ENCODE peak calls at places on chromosomes 13 and 19, in four cellular contexts. A, T, R and K are unnamed samples. For H3K4me1, the result is how much of the 10 kb centered on the place peaks cover.

GRCh38 chr13:113327766-113328391 is 30.8 kb downstream of the LAMP1 start:
- DNase-seq in R (no peak), A (no peak), T (no peak), K (no peak)

GRCh38 chr19:19381007-19381926 is 24.2 kb upstream of the GATAD2A start:
- DNase-seq in T (peak), A (no peak), R (no peak), K (no peak)

GRCh38 chr13:19852766-19853165 is 10.7 kb downstream of the ZMYM5 start:
- DNase-seq in A (no peak), T (no peak), R (no peak), K (no peak)

GRCh38 chr19:6272411-6272791 is 7.4 kb downstream of the MLLT1 start:
- DNase-seq in R (no peak), A (no peak), T (no peak), K (no peak)

GRCh38 chr19:58546131-58546530 is 2.3 kb downstream of the TRIM28 start:
- DNase-seq in A (no peak), R (no peak), T (no peak), K (no peak)

GRCh38 chr19:18070181-18070580 is 16.6 kb downstream of the IL12RB1 start:
- DNase-seq in A (no peak), R (no peak), T (no peak), K (no peak)

GRCh38 chr13:40207110-40207478 is 459.3 kb downstream of the FOXO1 start:
- DNase-seq in R (no peak), A (no peak), T (no peak), K (no peak)

GRCh38 chr13:48252176-48252575 is 19.2 kb downstream of the ITM2B start:
- DNase-seq in T (no peak), A (no peak), R (no peak), K (no peak)

GRCh38 chr13:40283666-40284065 is 382.8 kb downstream of the FOXO1 start:
- DNase-seq in T (no peak), R (no peak), A (no peak), K (no peak)

DNA sequence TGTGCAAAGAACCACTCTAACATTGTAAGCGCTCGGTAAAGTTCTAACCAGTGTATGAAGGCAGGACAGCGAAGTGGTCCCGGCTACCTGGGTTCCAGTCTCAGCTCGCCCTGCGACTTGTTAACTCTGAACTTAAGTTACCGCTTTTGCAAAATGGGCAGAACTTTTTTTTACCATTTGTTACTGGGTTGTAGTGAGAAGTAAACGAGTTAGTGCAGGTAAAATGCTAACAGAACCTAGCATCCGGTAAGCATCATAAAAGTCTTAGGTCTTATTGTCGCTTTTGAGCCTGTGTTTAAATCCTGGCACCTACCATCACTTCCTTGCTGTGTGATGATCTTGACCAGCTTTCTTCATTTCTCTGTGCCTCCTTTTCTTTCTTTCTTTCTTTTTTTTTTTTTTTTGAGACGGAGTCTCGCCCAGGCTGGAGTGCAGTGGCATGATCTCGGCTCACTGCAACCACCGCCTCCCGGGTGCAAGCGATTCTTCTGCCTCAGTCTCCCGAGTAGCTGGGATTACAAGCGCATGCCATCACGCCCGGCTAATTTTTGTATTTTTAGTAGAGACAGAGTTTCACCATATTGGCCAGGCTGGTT is 734 bp upstream of the TRMT1 start:
- DNase-seq in T (no peak), R (no peak), A (peak), K (no peak)
- H3K4me1 ChIP-seq in T (half or more), R (under half), A (under half), K (under half)

DNA sequence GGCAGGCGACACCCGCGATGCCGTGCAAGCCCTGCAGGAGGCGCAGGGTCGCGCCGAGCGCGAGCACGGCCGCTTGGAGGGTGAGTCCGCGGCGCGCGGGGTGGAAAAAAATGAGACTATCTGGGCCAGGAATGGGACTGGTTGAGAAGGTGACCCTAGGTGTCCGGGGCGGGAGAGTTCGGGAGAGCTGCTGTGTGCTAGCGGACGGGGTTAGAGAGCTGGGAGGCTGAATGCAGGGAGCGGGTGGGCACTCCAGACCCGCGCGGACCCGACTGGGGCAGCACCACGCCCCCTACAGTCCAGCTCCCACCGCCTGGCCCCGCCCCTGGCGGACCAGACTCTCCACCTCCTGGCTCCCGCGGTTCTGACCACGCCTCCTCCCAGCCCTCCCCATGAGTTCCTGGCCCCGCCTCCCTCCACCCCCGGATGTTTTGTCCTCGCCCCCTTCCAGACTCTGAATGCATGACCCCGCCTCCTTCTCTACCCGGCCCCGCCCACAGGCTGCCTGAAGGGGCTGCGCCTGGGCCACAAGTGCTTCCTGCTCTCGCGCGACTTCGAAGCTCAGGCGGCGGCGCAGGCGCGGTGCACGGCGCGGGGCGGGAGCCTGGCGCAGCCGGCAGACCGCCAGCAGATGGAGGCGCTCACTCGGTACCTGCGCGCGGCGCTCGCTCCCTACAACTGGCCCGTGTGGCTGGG is 1.5 kb downstream of the CLEC11A start:
- DNase-seq in R (peak), A (peak), T (peak), K (peak)
- TF ChIP-seq POLR2A in R (peak), A (peak), T (no peak), K (peak)

GRCh38 chr13:51151463-51151862 is 40.4 kb upstream of the C13orf42 start:
- DNase-seq in T (no peak), R (no peak), A (no peak), K (no peak)

GRCh38 chr13:51153527-51153926 is 42.5 kb upstream of the C13orf42 start:
- DNase-seq in T (no peak), A (no peak), R (no peak), K (no peak)

GRCh38 chr13:51156666-51157065 is 45.6 kb upstream of the C13orf42 start:
- DNase-seq in A (no peak), R (no peak), T (no peak), K (no peak)

GRCh38 chr13:51152713-51153112 is 41.6 kb upstream of the C13orf42 start:
- DNase-seq in A (no peak), R (no peak), T (no peak), K (no peak)

GRCh38 chr13:51154029-51154555 is 43.0 kb upstream of the C13orf42 start:
- DNase-seq in T (no peak), A (no peak), R (peak), K (no peak)
- H3K4me1 ChIP-seq in T (under half), A (under half), R (under half), K (under half)

GRCh38 chr19:39816287-39817048 is 17.5 kb downstream of the DYRK1B start:
- DNase-seq in R (no peak), T (no peak), A (no peak), K (no peak)
- TF ChIP-seq POLR2A in R (no peak), T (no peak), A (no peak), K (no peak)

GRCh38 chr13:79194272-79194671 is 211.8 kb downstream of the RBM26 start:
- DNase-seq in T (no peak), R (no peak), A (no peak), K (no peak)
- H3K4me1 ChIP-seq in T (under half), R (under half), A (under half), K (under half)

DNA sequence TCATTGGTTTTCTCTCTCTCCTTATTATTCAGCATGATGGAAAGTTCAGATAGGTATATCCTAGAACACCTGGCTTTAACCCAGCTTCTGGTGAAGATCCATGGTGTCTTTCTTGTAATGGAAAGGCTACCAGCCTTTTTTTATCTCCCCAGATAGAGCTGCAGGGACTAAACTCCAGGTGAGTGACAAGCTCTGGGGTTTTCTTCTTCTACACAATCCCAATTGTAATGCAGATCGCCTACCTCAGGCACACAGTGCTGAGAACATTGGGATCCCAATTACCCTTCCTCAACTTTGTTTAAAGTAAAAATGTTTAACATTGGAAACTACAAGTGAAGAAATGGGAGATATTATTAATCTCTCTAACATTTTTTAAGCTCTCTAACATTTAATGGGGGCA is 1851.7 kb downstream of the PCDH9 start:
- DNase-seq in T (no peak), A (no peak), R (no peak), K (no peak)
- TF ChIP-seq POLR2A in T (no peak), A (no peak), R (no peak), K (no peak)